ENCODE peak calls at places on chromosomes 3 and 15, in eight cellular contexts. K is KBM-7, C is posterior vena cava, J is neural progenitor cell, D is neural crest cell, N is NCI-H748 treated with DMSO at 0.1 percent for 48 hours, Q is breast epithelium, B is Peyer's patch. W is an unnamed sample.

GRCh38 chr3:172595648-172596393 is 72.6 kb upstream of the TNFSF10 start:
- DNase-seq in K (peak), C (no peak), J (peak), D (no peak), N (peak), Q (no peak), B (peak), W (no peak)

GRCh38 chr15:96342611-96343528 is 12.4 kb downstream of the NR2F2 start:
- DNase-seq in K (no peak), C (peak), J (peak), D (no peak), N (no peak), Q (no peak), B (peak), W (no peak)

GRCh38 chr3:197117107-197117506 is 87.5 kb upstream of the MELTF start:
- DNase-seq in K (no peak), C (no peak), J (no peak), D (no peak), N (no peak), Q (no peak), B (no peak), W (no peak)

GRCh38 chr15:50017522-50017921 is 101.5 kb downstream of the ATP8B4 start:
- DNase-seq in K (no peak), C (no peak), J (no peak), D (no peak), N (no peak), Q (no peak), B (no peak), W (no peak)

GRCh38 chr3:72601049-72601448 is 247.2 kb downstream of the SHQ1 start:
- DNase-seq in K (no peak), C (no peak), J (peak), D (no peak), N (no peak), Q (no peak), B (no peak), W (no peak)

GRCh38 chr3:192223815-192224214 is 503.5 kb downstream of the FGF12 start:
- DNase-seq in K (no peak), C (no peak), J (no peak), D (no peak), N (peak), Q (no peak), B (no peak), W (no peak)

GRCh38 chr15:34047893-34048775 is 9.1 kb upstream of the AVEN start:
- DNase-seq in K (no peak), C (no peak), J (no peak), D (no peak), N (no peak), Q (no peak), B (no peak), W (no peak)

GRCh38 chr15:25668236-25668635 is 194.9 kb downstream of the ATP10A start:
- DNase-seq in K (no peak), C (no peak), J (no peak), D (no peak), N (no peak), Q (no peak), B (no peak), W (no peak)

GRCh38 chr15:65318870-65319356 is 14.4 kb downstream of the RNU5B-1 start:
- DNase-seq in K (peak), C (peak), J (peak), D (peak), N (peak), Q (peak), B (peak), W (peak)

GRCh38 chr3:57673158-57673557 is 19.7 kb downstream of the DENND6A start:
- DNase-seq in K (peak), C (no peak), J (no peak), D (no peak), N (no peak), Q (no peak), B (no peak), W (no peak)

GRCh38 chr3:28840976-28841376 is 439.9 kb upstream of the RBMS3 start:
- DNase-seq in K (no peak), C (no peak), J (no peak), D (no peak), N (no peak), Q (no peak), B (no peak), W (no peak)

GRCh38 chr3:188589056-188589455 is 435.1 kb downstream of the LPP start:
- DNase-seq in K (peak), C (no peak), J (no peak), D (no peak), N (no peak), Q (no peak), B (no peak), W (no peak)

W was measured in lower leg skin.